ENCODE peak calls at places on chromosomes 4 and X, in nine cellular contexts. One of them, this sample, is unnamed.

GRCh38 chr4:53100801-53101581 is 238.9 kb downstream of the RASL11B start:
- DNase-seq in adrenal gland: no peak
- DNase-seq in spleen: no peak
- DNase-seq in LoVo: no peak
- DNase-seq in astrocyte of the spinal cord: peak
- DNase-seq in MCF 10A: peak
- DNase-seq in HT1080: peak
- DNase-seq in M059J: peak
- DNase-seq in caudate nucleus: no peak
- DNase-seq in this sample: no peak

GRCh38 chr4:134089885-134090284 is 111.7 kb downstream of the PABPC4L start:
- DNase-seq in HT1080: no peak
- DNase-seq in MCF 10A: no peak
- DNase-seq in M059J: no peak
- DNase-seq in adrenal gland: no peak
- DNase-seq in spleen: no peak
- DNase-seq in caudate nucleus: no peak
- DNase-seq in LoVo: no peak
- DNase-seq in astrocyte of the spinal cord: no peak
- DNase-seq in this sample: no peak

GRCh38 chr4:3836041-3836801 is 70.0 kb downstream of the ADRA2C start:
- DNase-seq in HT1080: no peak
- DNase-seq in caudate nucleus: peak
- DNase-seq in astrocyte of the spinal cord: no peak
- DNase-seq in MCF 10A: no peak
- DNase-seq in spleen: no peak
- DNase-seq in LoVo: no peak
- DNase-seq in M059J: no peak
- DNase-seq in adrenal gland: peak
- DNase-seq in this sample: no peak

GRCh38 chr4:10058371-10058770 is 37.1 kb upstream of the SLC2A9 start:
- DNase-seq in MCF 10A: no peak
- DNase-seq in adrenal gland: no peak
- DNase-seq in astrocyte of the spinal cord: no peak
- DNase-seq in HT1080: no peak
- DNase-seq in M059J: no peak
- DNase-seq in LoVo: no peak
- DNase-seq in spleen: no peak
- DNase-seq in caudate nucleus: no peak
- DNase-seq in this sample: no peak

GRCh38 chrX:7996414-7996813 is 69.2 kb upstream of the PNPLA4 start:
- DNase-seq in LoVo: peak
- DNase-seq in astrocyte of the spinal cord: peak
- DNase-seq in caudate nucleus: no peak
- DNase-seq in adrenal gland: peak
- DNase-seq in spleen: no peak
- DNase-seq in HT1080: peak
- DNase-seq in MCF 10A: peak
- DNase-seq in M059J: peak
- DNase-seq in this sample: no peak

GRCh38 chr4:160510925-160511324 is 1408.0 kb downstream of the RAPGEF2 start:
- DNase-seq in astrocyte of the spinal cord: peak
- DNase-seq in HT1080: peak
- DNase-seq in MCF 10A: peak
- DNase-seq in caudate nucleus: no peak
- DNase-seq in M059J: peak
- DNase-seq in adrenal gland: no peak
- DNase-seq in LoVo: no peak
- DNase-seq in spleen: no peak
- DNase-seq in this sample: no peak

GRCh38 chr4:51884055-51884454 is 41.1 kb downstream of the DCUN1D4 start:
- DNase-seq in HT1080: no peak
- DNase-seq in spleen: no peak
- DNase-seq in adrenal gland: no peak
- DNase-seq in caudate nucleus: no peak
- DNase-seq in M059J: no peak
- DNase-seq in LoVo: no peak
- DNase-seq in MCF 10A: no peak
- DNase-seq in astrocyte of the spinal cord: no peak
- DNase-seq in this sample: no peak

GRCh38 chr4:87995435-87995834 is 12.0 kb upstream of the PKD2 start:
- DNase-seq in adrenal gland: no peak
- DNase-seq in MCF 10A: no peak
- DNase-seq in caudate nucleus: no peak
- DNase-seq in M059J: no peak
- DNase-seq in astrocyte of the spinal cord: no peak
- DNase-seq in LoVo: no peak
- DNase-seq in HT1080: no peak
- DNase-seq in spleen: no peak
- DNase-seq in this sample: no peak

GRCh38 chr4:101205878-101206277 is 141.4 kb downstream of the PPP3CA start:
- DNase-seq in HT1080: peak
- DNase-seq in LoVo: no peak
- DNase-seq in MCF 10A: peak
- DNase-seq in adrenal gland: no peak
- DNase-seq in astrocyte of the spinal cord: peak
- DNase-seq in M059J: peak
- DNase-seq in caudate nucleus: no peak
- DNase-seq in spleen: no peak
- DNase-seq in this sample: no peak

GRCh38 chr4:2259541-2260267 is 2.2 kb downstream of the MXD4 start:
- DNase-seq in spleen: peak
- DNase-seq in adrenal gland: peak
- DNase-seq in caudate nucleus: no peak
- DNase-seq in astrocyte of the spinal cord: no peak
- DNase-seq in LoVo: no peak
- DNase-seq in M059J: no peak
- DNase-seq in MCF 10A: no peak
- DNase-seq in HT1080: no peak
- DNase-seq in this sample: no peak

GRCh38 chr4:112526061-112526460 is 10.1 kb upstream of the NEUROG2 start:
- DNase-seq in spleen: no peak
- DNase-seq in astrocyte of the spinal cord: no peak
- DNase-seq in M059J: peak
- DNase-seq in caudate nucleus: no peak
- DNase-seq in HT1080: peak
- DNase-seq in MCF 10A: no peak
- DNase-seq in LoVo: no peak
- DNase-seq in adrenal gland: no peak
- DNase-seq in this sample: no peak

GRCh38 chr4:151933122-151933827 is 172.5 kb upstream of the GATB start:
- DNase-seq in caudate nucleus: no peak
- DNase-seq in M059J: no peak
- DNase-seq in LoVo: no peak
- DNase-seq in spleen: no peak
- DNase-seq in adrenal gland: no peak
- DNase-seq in MCF 10A: no peak
- DNase-seq in astrocyte of the spinal cord: no peak
- DNase-seq in HT1080: no peak
- DNase-seq in this sample: no peak

GRCh38 chr4:119490335-119490734 is 138.3 kb downstream of the PDE5A start:
- DNase-seq in LoVo: no peak
- DNase-seq in MCF 10A: peak
- DNase-seq in astrocyte of the spinal cord: peak
- DNase-seq in caudate nucleus: no peak
- DNase-seq in M059J: peak
- DNase-seq in adrenal gland: peak
- DNase-seq in HT1080: peak
- DNase-seq in spleen: no peak
- DNase-seq in this sample: no peak

GRCh38 chrX:147912093-147912801 is 528 bp downstream of the FMR1 start:
- DNase-seq in spleen: peak
- DNase-seq in M059J: peak
- DNase-seq in astrocyte of the spinal cord: peak
- DNase-seq in HT1080: peak
- DNase-seq in caudate nucleus: peak
- DNase-seq in LoVo: peak
- DNase-seq in MCF 10A: peak
- DNase-seq in adrenal gland: peak
- DNase-seq in this sample: peak

GRCh38 chr4:76666940-76667532 is 230.9 kb downstream of the SOWAHB start:
- DNase-seq in MCF 10A: no peak
- DNase-seq in HT1080: no peak
- DNase-seq in adrenal gland: no peak
- DNase-seq in LoVo: no peak
- DNase-seq in spleen: no peak
- DNase-seq in astrocyte of the spinal cord: no peak
- DNase-seq in M059J: peak
- DNase-seq in caudate nucleus: no peak
- DNase-seq in this sample: no peak

GRCh38 chr4:32022071-32022470 is 1301.9 kb downstream of the PCDH7 start:
- DNase-seq in adrenal gland: peak
- DNase-seq in spleen: no peak
- DNase-seq in astrocyte of the spinal cord: no peak
- DNase-seq in M059J: peak
- DNase-seq in MCF 10A: no peak
- DNase-seq in LoVo: no peak
- DNase-seq in caudate nucleus: no peak
- DNase-seq in HT1080: peak
- DNase-seq in this sample: no peak

GRCh38 chrX:148380614-148381561 is 119.5 kb upstream of the AFF2 start:
- DNase-seq in LoVo: no peak
- DNase-seq in spleen: no peak
- DNase-seq in HT1080: peak
- DNase-seq in caudate nucleus: no peak
- DNase-seq in adrenal gland: peak
- DNase-seq in M059J: peak
- DNase-seq in MCF 10A: peak
- DNase-seq in astrocyte of the spinal cord: no peak
- DNase-seq in this sample: no peak

GRCh38 chrX:76428243-76429130 is 977 bp downstream of the MAGEE1 start:
- DNase-seq in adrenal gland: peak
- DNase-seq in M059J: no peak
- DNase-seq in HT1080: no peak
- DNase-seq in astrocyte of the spinal cord: no peak
- DNase-seq in MCF 10A: no peak
- DNase-seq in spleen: peak
- DNase-seq in LoVo: no peak
- DNase-seq in caudate nucleus: peak
- DNase-seq in this sample: peak

GRCh38 chrX:24839331-24839730 is 145.6 kb downstream of the POLA1 start:
- DNase-seq in M059J: no peak
- DNase-seq in adrenal gland: no peak
- DNase-seq in MCF 10A: no peak
- DNase-seq in LoVo: no peak
- DNase-seq in caudate nucleus: no peak
- DNase-seq in spleen: no peak
- DNase-seq in astrocyte of the spinal cord: no peak
- DNase-seq in HT1080: no peak
- DNase-seq in this sample: no peak

GRCh38 chrX:54029543-54030143 is 14.6 kb downstream of the PHF8 start:
- DNase-seq in LoVo: no peak
- DNase-seq in M059J: no peak
- DNase-seq in spleen: no peak
- DNase-seq in astrocyte of the spinal cord: no peak
- DNase-seq in MCF 10A: peak
- DNase-seq in caudate nucleus: no peak
- DNase-seq in HT1080: no peak
- DNase-seq in adrenal gland: no peak
- DNase-seq in this sample: no peak

GRCh38 chr4:80202190-80202711 is 4.9 kb downstream of the PRDM8 start:
- DNase-seq in HT1080: no peak
- DNase-seq in M059J: no peak
- DNase-seq in spleen: peak
- DNase-seq in LoVo: no peak
- DNase-seq in astrocyte of the spinal cord: peak
- DNase-seq in MCF 10A: no peak
- DNase-seq in adrenal gland: peak
- DNase-seq in caudate nucleus: peak
- DNase-seq in this sample: peak

GRCh38 chrX:46978341-46979291 is 66.4 kb downstream of the JADE3 start:
- DNase-seq in astrocyte of the spinal cord: peak
- DNase-seq in M059J: peak
- DNase-seq in spleen: peak
- DNase-seq in MCF 10A: peak
- DNase-seq in caudate nucleus: peak
- DNase-seq in LoVo: peak
- DNase-seq in adrenal gland: peak
- DNase-seq in HT1080: peak
- DNase-seq in this sample: peak

GRCh38 chr4:80713409-80713808 is 317.1 kb upstream of the BMP3 start:
- DNase-seq in LoVo: no peak
- DNase-seq in HT1080: no peak
- DNase-seq in M059J: no peak
- DNase-seq in adrenal gland: no peak
- DNase-seq in caudate nucleus: no peak
- DNase-seq in spleen: no peak
- DNase-seq in MCF 10A: no peak
- DNase-seq in astrocyte of the spinal cord: peak
- DNase-seq in this sample: no peak

GRCh38 chr4:165540206-165540865 is 161.5 kb downstream of the CPE start:
- DNase-seq in caudate nucleus: no peak
- DNase-seq in MCF 10A: no peak
- DNase-seq in spleen: no peak
- DNase-seq in HT1080: no peak
- DNase-seq in adrenal gland: no peak
- DNase-seq in M059J: no peak
- DNase-seq in LoVo: peak
- DNase-seq in astrocyte of the spinal cord: no peak
- DNase-seq in this sample: no peak

GRCh38 chr4:144611850-144612249 is 34.1 kb upstream of the HHIP start:
- DNase-seq in LoVo: no peak
- DNase-seq in M059J: peak
- DNase-seq in caudate nucleus: peak
- DNase-seq in astrocyte of the spinal cord: no peak
- DNase-seq in MCF 10A: peak
- DNase-seq in HT1080: peak
- DNase-seq in adrenal gland: peak
- DNase-seq in spleen: no peak
- DNase-seq in this sample: no peak

GRCh38 chr4:142098900-142099299 is 462.5 kb downstream of the IL15 start:
- DNase-seq in M059J: peak
- DNase-seq in LoVo: no peak
- DNase-seq in spleen: no peak
- DNase-seq in HT1080: no peak
- DNase-seq in caudate nucleus: no peak
- DNase-seq in astrocyte of the spinal cord: no peak
- DNase-seq in adrenal gland: no peak
- DNase-seq in MCF 10A: no peak
- DNase-seq in this sample: no peak

GRCh38 chr4:930827-931193 is 1.3 kb downstream of the GAK start:
- DNase-seq in M059J: no peak
- DNase-seq in HT1080: no peak
- DNase-seq in adrenal gland: no peak
- DNase-seq in caudate nucleus: no peak
- DNase-seq in spleen: peak
- DNase-seq in MCF 10A: peak
- DNase-seq in astrocyte of the spinal cord: no peak
- DNase-seq in LoVo: peak
- DNase-seq in this sample: no peak

GRCh38 chr4:173538148-173538902 is 8.3 kb upstream of the HAND2 start:
- DNase-seq in adrenal gland: no peak
- DNase-seq in HT1080: no peak
- DNase-seq in astrocyte of the spinal cord: no peak
- DNase-seq in LoVo: no peak
- DNase-seq in M059J: peak
- DNase-seq in spleen: peak
- DNase-seq in MCF 10A: no peak
- DNase-seq in caudate nucleus: no peak
- DNase-seq in this sample: no peak

GRCh38 chr4:100721077-100721476 is 203.3 kb upstream of the EMCN start:
- DNase-seq in MCF 10A: no peak
- DNase-seq in LoVo: no peak
- DNase-seq in M059J: no peak
- DNase-seq in adrenal gland: no peak
- DNase-seq in spleen: no peak
- DNase-seq in HT1080: no peak
- DNase-seq in astrocyte of the spinal cord: no peak
- DNase-seq in caudate nucleus: no peak
- DNase-seq in this sample: no peak

GRCh38 chr4:7381221-7381889 is 53.4 kb downstream of the PSAPL1 start:
- DNase-seq in M059J: peak
- DNase-seq in astrocyte of the spinal cord: no peak
- DNase-seq in caudate nucleus: no peak
- DNase-seq in adrenal gland: peak
- DNase-seq in LoVo: no peak
- DNase-seq in MCF 10A: peak
- DNase-seq in HT1080: peak
- DNase-seq in spleen: peak
- DNase-seq in this sample: no peak

GRCh38 chr4:139301821-139302611 is at the start of gene NDUFC1:
- DNase-seq in spleen: peak
- DNase-seq in LoVo: peak
- DNase-seq in adrenal gland: peak
- DNase-seq in caudate nucleus: peak
- DNase-seq in astrocyte of the spinal cord: peak
- DNase-seq in M059J: peak
- DNase-seq in HT1080: peak
- DNase-seq in MCF 10A: peak
- DNase-seq in this sample: peak

This sample was measured in central memory CD8-positive, alpha-beta T cell.